ENCODE peak calls at places on chromosome 6, in six cellular contexts. D is CD8-positive, alpha-beta T cell; B is prostate gland; U is effector memory CD4-positive, alpha-beta T cell; E is psoas muscle; W is MM.1S. C is an unnamed sample.

GRCh38 chr6:163844761-163845160 is 430.2 kb downstream of the QKI start:
- DNase-seq in U (no peak), D (no peak), E (no peak), W (no peak), B (no peak), C (no peak)

GRCh38 chr6:89925826-89926225 is 31.6 kb downstream of the GJA10 start:
- DNase-seq in W (no peak), B (no peak), E (no peak), D (no peak), U (no peak), C (no peak)

GRCh38 chr6:112683926-112684325 is 336.8 kb downstream of the RFPL4B start:
- DNase-seq in B (no peak), E (no peak), D (no peak), W (no peak), U (no peak), C (no peak)

GRCh38 chr6:36755435-36756348 is 58.1 kb downstream of the RAB44 start:
- DNase-seq in W (peak; percentile 70), U (peak; percentile 81), B (no peak), D (peak; percentile 57), E (peak; percentile 36), C (no peak)

GRCh38 chr6:165571068-165571682 is 91.9 kb downstream of the PDE10A start:
- DNase-seq in W (no peak), B (no peak), E (no peak), U (no peak), D (no peak), C (no peak)

GRCh38 chr6:155329460-155330132 is 15.3 kb upstream of the TFB1M start:
- DNase-seq in E (no peak), D (no peak), U (no peak), B (no peak), W (no peak), C (no peak)

GRCh38 chr6:34697904-34698557 is 1.5 kb upstream of the ILRUN start:
- DNase-seq in D (no peak), B (no peak), U (no peak), E (no peak), W (no peak), C (no peak)

GRCh38 chr6:95248501-95248900 is 328.8 kb upstream of the MANEA start:
- DNase-seq in U (no peak), E (no peak), B (no peak), W (no peak), D (no peak), C (no peak)

GRCh38 chr6:88730602-88731001 is 232.8 kb downstream of the RNGTT start:
- DNase-seq in W (no peak), E (no peak), B (no peak), U (no peak), D (no peak), C (no peak)

GRCh38 chr6:124487778-124488431 is 474.3 kb upstream of the RNF217 start:
- DNase-seq in D (no peak), U (no peak), W (no peak), B (no peak), E (no peak), C (no peak)

GRCh38 chr6:116447052-116447451 is 14.1 kb upstream of the CALHM6 start:
- DNase-seq in W (no peak), D (no peak), B (no peak), U (no peak), E (no peak), C (no peak)

GRCh38 chr6:162962093-162962492 is 234.3 kb downstream of the PACRG start:
- DNase-seq in U (no peak), E (no peak), B (no peak), D (no peak), W (no peak), C (no peak)

GRCh38 chr6:168959696-168960095 is 293.9 kb downstream of the THBS2 start:
- DNase-seq in E (no peak), W (no peak), B (no peak), D (no peak), U (no peak), C (no peak)

GRCh38 chr6:87213364-87213763 is 58.0 kb downstream of the ZNF292 start:
- DNase-seq in W (no peak), D (no peak), E (no peak), U (no peak), B (no peak), C (no peak)

GRCh38 chr6:107458687-107459282 is 579 bp downstream of the PDSS2 start:
- DNase-seq in E (peak; percentile 35), B (peak; percentile 13), W (peak; percentile 44), U (no peak), D (peak; percentile 9), C (no peak)

GRCh38 chr6:164889980-164890379 is 419.4 kb downstream of the C6orf118 start:
- DNase-seq in B (no peak), D (no peak), E (no peak), U (no peak), W (no peak), C (no peak)

GRCh38 chr6:75505426-75505825 is 11.8 kb upstream of the FILIP1 start:
- DNase-seq in E (no peak), W (no peak), U (no peak), B (no peak), D (no peak), C (no peak)

GRCh38 chr6:152273638-152274037 is 363.5 kb downstream of the SYNE1 start:
- DNase-seq in U (no peak), E (peak; percentile 32), D (no peak), W (no peak), B (no peak), C (no peak)

GRCh38 chr6:143336446-143337152 is 113.9 kb downstream of the ADAT2 start:
- DNase-seq in W (no peak), D (no peak), B (no peak), U (no peak), E (no peak), C (no peak)
- H3K27ac ChIP-seq in W (no peak overlapping the region), D (no peak overlapping the region), B (no peak overlapping the region), U (no peak overlapping the region), E (no peak overlapping the region), C (no peak overlapping the region)

GRCh38 chr6:71124340-71124739 is 164.3 kb upstream of the OGFRL1 start:
- DNase-seq in U (no peak), E (no peak), D (no peak), B (no peak), W (no peak), C (no peak)

GRCh38 chr6:71125216-71125615 is 163.4 kb upstream of the OGFRL1 start:
- DNase-seq in E (no peak), W (no peak), U (no peak), D (no peak), B (no peak), C (no peak)

GRCh38 chr6:71123051-71123450 is 165.6 kb upstream of the OGFRL1 start:
- DNase-seq in W (no peak), D (no peak), E (no peak), U (no peak), B (no peak), C (no peak)

GRCh38 chr6:71119560-71119959 is 162.7 kb upstream of the B3GAT2 start:
- DNase-seq in E (no peak), D (no peak), U (no peak), B (no peak), W (no peak), C (no peak)
- H3K27ac ChIP-seq in E (no peak overlapping the region), D (no peak overlapping the region), U (no peak overlapping the region), B (no peak overlapping the region), W (no peak overlapping the region), C (no peak overlapping the region)

DNA sequence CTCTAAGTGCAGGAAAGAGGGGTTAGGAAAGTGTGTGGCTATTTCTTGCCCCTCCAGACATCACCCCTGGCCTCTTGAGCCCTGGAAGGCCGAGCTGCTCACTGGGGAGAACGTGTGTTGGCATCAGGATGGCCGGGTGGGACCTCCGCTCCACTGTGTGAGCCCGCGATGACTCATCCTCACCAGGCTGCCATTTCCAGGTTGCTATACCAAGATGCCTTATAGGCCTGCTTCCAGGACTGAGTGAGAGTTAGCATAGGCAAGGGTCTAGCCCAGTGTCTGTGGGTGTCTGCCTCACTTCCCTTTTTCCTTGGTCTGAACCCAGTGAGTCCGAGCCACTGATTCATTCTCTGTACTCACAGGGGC is 105.0 kb downstream of the MRPL14 start:
- DNase-seq in B (no peak), W (no peak), U (no peak), E (no peak), D (no peak), C (no peak)
- H3K27ac ChIP-seq in B (no peak overlapping the region), W (no peak overlapping the region), U (no peak overlapping the region), E (no peak overlapping the region), D (no peak overlapping the region), C (no peak overlapping the region)

GRCh38 chr6:42889815-42890214 is 10.4 kb downstream of the RPL7L1 start:
- DNase-seq in B (no peak), E (no peak), U (no peak), W (peak; percentile 33), D (no peak), C (no peak)
- H3K27ac ChIP-seq in B (peak overlapping the region; percentile 86), E (peak overlapping the region; percentile 97), U (peak overlapping the region; percentile 88), W (peak overlapping the region; percentile 79), D (peak overlapping the region; percentile 91), C (peak overlapping the region; percentile 85)

DNA sequence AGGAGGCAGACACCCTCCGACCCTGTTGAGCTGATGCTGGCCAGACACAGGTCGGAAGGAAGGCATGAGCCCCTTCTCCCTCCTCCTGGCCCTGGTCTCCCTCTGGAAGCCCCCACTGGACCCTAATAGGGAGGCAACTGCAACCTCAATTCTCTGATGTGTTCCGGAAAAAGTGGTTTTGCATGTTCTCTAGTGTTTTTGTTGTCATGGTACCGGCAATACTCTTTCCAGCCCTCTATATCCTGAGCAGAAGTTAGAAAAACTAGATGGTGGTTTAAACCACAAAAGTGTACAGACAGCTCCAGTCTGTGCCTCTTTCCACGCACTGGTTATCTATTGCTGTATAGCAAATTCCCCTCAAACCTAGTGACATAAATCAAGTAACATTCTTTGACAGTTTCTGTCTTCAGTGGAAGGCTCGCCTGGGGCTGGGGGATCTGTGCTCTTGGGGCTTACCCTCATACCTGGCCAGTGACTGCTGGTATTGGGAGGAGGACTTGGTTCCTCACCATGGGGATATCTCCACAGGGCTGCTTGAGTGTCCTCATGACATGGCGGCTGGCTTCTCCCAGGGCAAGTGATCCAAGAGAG is 37.0 kb downstream of the SYTL3 start:
- DNase-seq in E (no peak), W (no peak), B (no peak), D (peak; percentile 29), U (peak; percentile 37), C (no peak)
- H3K27ac ChIP-seq in E (no peak overlapping the region), W (no peak overlapping the region), B (peak overlapping the region; percentile 26), D (peak overlapping the region; percentile 75), U (peak overlapping the region; percentile 92), C (no peak overlapping the region)

GRCh38 chr6:17813561-17813960 is 106.8 kb upstream of the NUP153 start:
- DNase-seq in W (no peak), B (no peak), E (no peak), U (no peak), D (no peak), C (no peak)
- H3K27ac ChIP-seq in W (no peak overlapping the region), B (no peak overlapping the region), E (no peak overlapping the region), U (no peak overlapping the region), D (no peak overlapping the region), C (no peak overlapping the region)

GRCh38 chr6:26438000-26438399 is 2.3 kb upstream of the BTN3A3 start:
- DNase-seq in B (no peak), D (no peak), W (no peak), E (no peak), U (no peak), C (no peak)

GRCh38 chr6:26439552-26440125 is 665 bp upstream of the BTN3A3 start:
- DNase-seq in W (no peak), D (no peak), E (no peak), B (no peak), U (no peak), C (no peak)

GRCh38 chr6:26440977-26441358 is 664 bp downstream of the BTN3A3 start:
- DNase-seq in E (no peak), D (no peak), B (no peak), W (no peak), U (no peak), C (no peak)

GRCh38 chr6:26437550-26437949 is 2.8 kb upstream of the BTN3A3 start:
- DNase-seq in U (no peak), E (no peak), D (no peak), B (no peak), W (no peak), C (no peak)

GRCh38 chr6:26439151-26439550 is 1.2 kb upstream of the BTN3A3 start:
- DNase-seq in U (no peak), W (no peak), B (no peak), E (no peak), D (no peak), C (no peak)
- H3K27ac ChIP-seq in U (no peak overlapping the region), W (peak overlapping the region; percentile 62), B (peak overlapping the region; percentile 80), E (no peak overlapping the region), D (no peak overlapping the region), C (no peak overlapping the region)